ENCODE peak calls at places on chromosomes 4 and X, in seven cellular contexts. P is left lung, S is choroid plexus epithelial cell, I is fibroblast of villous mesenchyme, O is colonic mucosa, G is astrocyte of the cerebellum, A is AG10803. Y is an unnamed sample.

GRCh38 chr4:184826315-184827266 is 823 bp upstream of the ACSL1 start:
- DNase-seq in P (peak; percentile 63), I (peak; percentile 34), S (no peak), O (peak; percentile 44), A (no peak), G (no peak), Y (no peak)

GRCh38 chrX:129813662-129814061 is 30.0 kb downstream of the ZDHHC9 start:
- DNase-seq in A (no peak), I (no peak), O (no peak), G (no peak), P (no peak), S (no peak), Y (no peak)

GRCh38 chr4:102735578-102735977 is 25.2 kb downstream of the MANBA start:
- DNase-seq in G (no peak), P (no peak), O (no peak), I (no peak), A (no peak), S (no peak), Y (no peak)

GRCh38 chr4:76981649-76982048 is 32.1 kb downstream of the SEPTIN11 start:
- DNase-seq in P (no peak), I (peak; percentile 96), A (no peak), S (peak; percentile 75), G (no peak), O (no peak), Y (peak; percentile 42)

GRCh38 chr4:139672732-139673131 is 7.1 kb downstream of the MGST2 start:
- DNase-seq in P (no peak), G (no peak), I (no peak), S (no peak), O (no peak), A (no peak), Y (no peak)

GRCh38 chr4:176191974-176192373 is 3.4 kb downstream of the SPATA4 start:
- DNase-seq in I (no peak), S (no peak), A (peak; percentile 43), G (no peak), O (no peak), P (no peak), Y (no peak)

GRCh38 chr4:143351149-143351691 is 14.5 kb downstream of the GAB1 start:
- DNase-seq in A (no peak), I (no peak), S (no peak), G (no peak), P (no peak), O (no peak), Y (no peak)

GRCh38 chrX:87727615-87728014 is 210.0 kb downstream of the KLHL4 start:
- DNase-seq in S (no peak), O (no peak), A (no peak), G (no peak), I (no peak), P (no peak), Y (no peak)

GRCh38 chrX:150363561-150364346 is 637 bp downstream of the MAMLD1 start:
- DNase-seq in O (no peak), I (no peak), P (no peak), G (no peak), S (peak; percentile 44), A (peak; percentile 40), Y (peak; percentile 45)

GRCh38 chrX:78496483-78496882 is 162.6 kb downstream of the RTL3 start:
- DNase-seq in A (no peak), G (no peak), S (no peak), O (no peak), P (no peak), I (no peak), Y (no peak)

DNA sequence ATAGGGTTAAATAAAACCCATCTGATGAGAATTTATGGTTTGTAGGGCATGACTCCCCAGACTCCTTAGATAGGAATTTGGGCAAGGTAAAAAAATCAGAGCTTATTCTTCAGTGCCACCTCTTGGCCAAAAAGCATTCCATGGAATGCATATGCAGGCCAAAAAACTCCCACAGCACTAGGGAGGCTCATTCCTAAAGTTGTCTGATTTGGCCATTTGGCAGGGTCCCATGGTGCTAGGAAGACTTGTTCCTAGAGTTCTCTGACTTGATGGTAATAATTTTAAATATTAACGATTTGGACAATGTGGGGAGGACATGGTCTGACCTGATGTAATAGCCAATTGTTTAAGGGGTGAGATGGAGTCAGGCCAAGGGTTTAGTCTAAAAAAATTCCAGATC is 93.0 kb downstream of the SPIN4 start:
- DNase-seq in G (no peak), O (no peak), S (no peak), I (no peak), P (no peak), A (peak; percentile 62), Y (no peak)
- TF ChIP-seq CTCF in G (no peak), O (no peak), S (no peak), I (no peak), P (no peak), A (no peak), Y (no peak)

GRCh38 chr4:112130903-112131302 is 14.4 kb upstream of the FAM241A start:
- DNase-seq in O (no peak), G (no peak), A (peak; percentile 8), P (no peak), S (peak; percentile 34), I (no peak), Y (no peak)
- H3K4me3 ChIP-seq in O (no peak overlapping the region), G (no peak overlapping the region), A (no peak overlapping the region), P (no peak overlapping the region), S (no peak overlapping the region), I (no peak overlapping the region), Y (no peak overlapping the region)

GRCh38 chr4:141702472-141703182 is 66.2 kb downstream of the IL15 start:
- DNase-seq in S (peak; percentile 70), G (no peak), O (no peak), A (no peak), I (no peak), P (no peak), Y (peak; percentile 65)

GRCh38 chr4:141705048-141705746 is 68.8 kb downstream of the IL15 start:
- DNase-seq in P (no peak), G (no peak), A (no peak), I (no peak), O (no peak), S (no peak), Y (no peak)

GRCh38 chr4:141705747-141706377 is 69.5 kb downstream of the IL15 start:
- DNase-seq in G (no peak), I (peak; percentile 42), P (no peak), S (no peak), A (no peak), O (no peak), Y (no peak)

GRCh38 chr4:141706445-141706844 is 70.1 kb downstream of the IL15 start:
- DNase-seq in G (no peak), S (no peak), I (no peak), A (no peak), P (no peak), O (no peak), Y (no peak)

DNA sequence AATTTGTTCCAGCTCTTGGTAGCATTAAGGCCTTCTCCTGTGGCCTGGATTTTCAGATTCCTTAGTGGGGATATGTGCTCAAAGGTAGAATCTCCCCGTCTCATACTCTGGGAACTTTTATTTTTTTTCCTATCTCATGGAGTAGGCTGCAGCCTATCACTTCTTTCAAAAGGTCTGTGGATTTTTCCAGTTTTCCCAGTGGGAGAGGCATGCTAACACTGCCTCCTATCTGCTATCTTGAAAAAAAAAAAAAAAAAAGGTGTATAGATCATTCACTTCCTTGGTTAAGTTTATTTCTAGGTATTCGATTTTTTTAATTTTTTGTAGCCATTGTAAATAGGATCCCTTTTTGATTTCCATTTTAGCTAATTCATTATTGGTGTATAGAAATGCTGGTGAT is 67.1 kb downstream of the IL15 start:
- DNase-seq in P (no peak), I (no peak), S (no peak), G (no peak), A (no peak), O (no peak), Y (no peak)
- TF ChIP-seq CTCF in P (no peak), I (peak; percentile 34), S (peak; percentile 22), G (peak; percentile 2), A (peak; percentile 2), O (no peak), Y (no peak)

GRCh38 chr4:7933631-7934510 is 5.8 kb downstream of the AFAP1 start:
- DNase-seq in S (peak; percentile 29), I (no peak), P (peak; percentile 9), G (no peak), A (peak; percentile 25), O (no peak), Y (no peak)

GRCh38 chr4:7938513-7939376 is 916 bp downstream of the AFAP1 start:
- DNase-seq in A (peak; percentile 56), I (peak; percentile 62), O (no peak), S (peak; percentile 43), P (no peak), G (no peak), Y (peak; percentile 50)

GRCh38 chr4:7941111-7942018 is 1.7 kb upstream of the AFAP1 start:
- DNase-seq in P (no peak), S (no peak), O (no peak), I (no peak), A (no peak), G (no peak), Y (no peak)

GRCh38 chr4:7939377-7940108 is at the start of gene AFAP1:
- DNase-seq in P (peak; percentile 81), A (peak; percentile 82), I (peak; percentile 84), S (peak; percentile 85), O (peak; percentile 90), G (peak; percentile 57), Y (peak; percentile 86)

DNA sequence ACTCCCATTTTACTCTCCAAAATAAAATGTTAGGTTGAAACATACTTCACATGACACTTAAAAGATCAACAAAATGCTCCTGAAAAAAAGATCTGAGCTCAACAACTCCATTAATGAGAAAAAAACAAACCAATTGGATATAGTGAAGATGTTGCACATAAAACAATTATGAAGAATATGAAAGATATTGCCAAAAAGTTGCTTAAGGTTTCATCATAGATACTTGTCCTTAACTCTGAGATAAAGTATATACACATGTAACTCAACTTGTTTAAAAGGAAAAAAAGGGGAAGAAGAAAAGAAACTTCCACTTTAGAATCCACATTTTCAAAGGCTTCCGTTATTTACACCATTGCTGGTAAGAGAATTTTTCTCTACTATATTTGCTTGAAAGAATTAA is 2.7 kb downstream of the AFAP1 start:
- DNase-seq in P (no peak), S (peak; percentile 18), O (no peak), G (no peak), A (peak; percentile 61), I (peak; percentile 52), Y (no peak)
- H3K4me3 ChIP-seq in P (no peak overlapping the region), S (peak overlapping the region; percentile 84), O (no peak overlapping the region), G (peak overlapping the region; percentile 93), A (peak overlapping the region; percentile 85), I (peak overlapping the region; percentile 89), Y (peak overlapping the region; percentile 75)

GRCh38 chrX:11611965-11612364 is 53.8 kb downstream of the ARHGAP6 start:
- DNase-seq in S (no peak), I (no peak), P (no peak), G (no peak), O (no peak), A (no peak), Y (no peak)
- TF ChIP-seq CTCF in S (no peak), I (no peak), P (no peak), G (no peak), O (no peak), A (no peak), Y (no peak)